ENCODE peak calls at places on chromosomes 7 and 10, in seven cellular contexts. One of them, this sample, is unnamed.

GRCh38 chr7:100705341-100705752 is 574 bp upstream of the POP7 start:
- DNase-seq in Calu3: peak
- DNase-seq in endothelial cell: peak
- DNase-seq in IMR-90: peak
- DNase-seq in fibroblast of lung: peak
- DNase-seq in dorsolateral prefrontal cortex: peak
- DNase-seq in chondrocyte: no peak
- DNase-seq in this sample: peak

GRCh38 chr7:134476044-134476443 is 17.1 kb upstream of the AKR1B1 start:
- DNase-seq in dorsolateral prefrontal cortex: no peak
- DNase-seq in fibroblast of lung: no peak
- DNase-seq in IMR-90: no peak
- DNase-seq in chondrocyte: no peak
- DNase-seq in Calu3: no peak
- DNase-seq in endothelial cell: no peak
- DNase-seq in this sample: no peak

GRCh38 chr7:47758546-47758945 is 176.6 kb upstream of the TNS3 start:
- DNase-seq in dorsolateral prefrontal cortex: no peak
- DNase-seq in chondrocyte: no peak
- DNase-seq in fibroblast of lung: peak
- DNase-seq in Calu3: no peak
- DNase-seq in endothelial cell: no peak
- DNase-seq in IMR-90: peak
- DNase-seq in this sample: no peak

GRCh38 chr7:116535416-116535815 is 10.6 kb downstream of the CAV1 start:
- DNase-seq in dorsolateral prefrontal cortex: no peak
- DNase-seq in IMR-90: no peak
- DNase-seq in Calu3: no peak
- DNase-seq in chondrocyte: no peak
- DNase-seq in endothelial cell: no peak
- DNase-seq in fibroblast of lung: no peak
- DNase-seq in this sample: no peak

GRCh38 chr7:17086403-17086802 is 204.6 kb upstream of the AGR3 start:
- DNase-seq in fibroblast of lung: no peak
- DNase-seq in chondrocyte: no peak
- DNase-seq in dorsolateral prefrontal cortex: no peak
- DNase-seq in endothelial cell: no peak
- DNase-seq in Calu3: no peak
- DNase-seq in IMR-90: no peak
- DNase-seq in this sample: no peak

GRCh38 chr10:119775529-119775928 is 49.7 kb downstream of the INPP5F start:
- DNase-seq in fibroblast of lung: no peak
- DNase-seq in IMR-90: peak
- DNase-seq in dorsolateral prefrontal cortex: no peak
- DNase-seq in chondrocyte: no peak
- DNase-seq in Calu3: no peak
- DNase-seq in endothelial cell: no peak
- DNase-seq in this sample: no peak

GRCh38 chr10:58282615-58283014 is 13.7 kb downstream of the CISD1 start:
- DNase-seq in endothelial cell: no peak
- DNase-seq in IMR-90: no peak
- DNase-seq in dorsolateral prefrontal cortex: no peak
- DNase-seq in Calu3: no peak
- DNase-seq in chondrocyte: no peak
- DNase-seq in fibroblast of lung: no peak
- DNase-seq in this sample: no peak

GRCh38 chr7:79453558-79454324 is at the start of gene MAGI2:
- DNase-seq in Calu3: peak
- DNase-seq in chondrocyte: peak
- DNase-seq in endothelial cell: peak
- DNase-seq in fibroblast of lung: peak
- DNase-seq in IMR-90: peak
- DNase-seq in dorsolateral prefrontal cortex: peak
- DNase-seq in this sample: peak

GRCh38 chr7:67344481-67345193 is 348.0 kb downstream of the TYW1 start:
- DNase-seq in dorsolateral prefrontal cortex: no peak
- DNase-seq in chondrocyte: no peak
- DNase-seq in IMR-90: no peak
- DNase-seq in Calu3: no peak
- DNase-seq in fibroblast of lung: no peak
- DNase-seq in endothelial cell: no peak
- DNase-seq in this sample: no peak

GRCh38 chr10:114504769-114505579 is 100.7 kb upstream of the AFAP1L2 start:
- DNase-seq in Calu3: no peak
- DNase-seq in IMR-90: peak
- DNase-seq in chondrocyte: no peak
- DNase-seq in endothelial cell: no peak
- DNase-seq in fibroblast of lung: peak
- DNase-seq in dorsolateral prefrontal cortex: no peak
- DNase-seq in this sample: no peak

GRCh38 chr7:46754135-46754730 is 827.7 kb downstream of the TNS3 start:
- DNase-seq in dorsolateral prefrontal cortex: no peak
- DNase-seq in chondrocyte: no peak
- DNase-seq in endothelial cell: no peak
- DNase-seq in Calu3: no peak
- DNase-seq in fibroblast of lung: peak
- DNase-seq in IMR-90: peak
- DNase-seq in this sample: no peak

GRCh38 chr10:101011517-101012423 is 12.2 kb downstream of the LZTS2 start:
- DNase-seq in endothelial cell: peak
- DNase-seq in fibroblast of lung: no peak
- DNase-seq in Calu3: peak
- DNase-seq in chondrocyte: peak
- DNase-seq in IMR-90: peak
- DNase-seq in dorsolateral prefrontal cortex: no peak
- DNase-seq in this sample: no peak

DNA sequence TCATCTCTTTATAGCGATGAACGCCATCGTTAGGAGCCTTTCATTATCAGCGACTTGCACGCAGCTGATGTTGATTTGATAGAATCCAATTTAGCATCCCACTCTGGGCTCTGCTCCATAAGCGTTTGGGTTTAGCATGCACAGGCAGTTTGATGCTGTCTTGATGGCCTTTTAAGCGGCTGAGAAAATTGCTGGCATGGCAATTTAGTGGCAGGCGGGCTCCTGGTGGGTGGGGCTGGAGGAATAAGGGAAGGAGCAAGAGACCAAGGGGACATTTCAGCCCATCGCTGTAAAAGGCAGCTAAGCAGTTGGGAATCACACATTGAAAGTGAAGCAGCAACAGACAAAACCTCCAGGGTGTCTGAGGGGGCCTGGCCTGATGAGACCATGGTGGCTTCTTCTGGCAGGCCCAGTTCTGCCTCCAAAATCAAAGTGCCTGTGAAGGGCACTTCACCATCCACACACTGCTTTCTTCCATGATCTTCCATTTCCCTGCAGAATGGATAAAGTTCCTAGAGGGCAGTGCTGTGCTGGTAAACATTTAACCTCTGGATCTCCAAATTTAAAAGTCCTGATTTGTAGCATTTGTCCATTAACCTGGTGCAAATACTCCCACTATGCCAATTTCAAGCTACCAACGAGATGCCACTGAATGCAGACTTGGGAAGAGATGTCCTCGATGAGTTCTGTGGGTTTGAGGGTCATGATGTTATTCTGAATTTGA is 107.9 kb upstream of the PLXNA4 start:
- DNase-seq in Calu3: no peak
- DNase-seq in dorsolateral prefrontal cortex: no peak
- DNase-seq in chondrocyte: no peak
- DNase-seq in IMR-90: no peak
- DNase-seq in endothelial cell: no peak
- DNase-seq in fibroblast of lung: no peak
- DNase-seq in this sample: no peak
- TF ChIP-seq CTCF in Calu3: no peak
- TF ChIP-seq CTCF in dorsolateral prefrontal cortex: no peak
- TF ChIP-seq CTCF in chondrocyte: peak
- TF ChIP-seq CTCF in IMR-90: no peak
- TF ChIP-seq CTCF in endothelial cell: no peak
- TF ChIP-seq CTCF in fibroblast of lung: no peak
- TF ChIP-seq CTCF in this sample: no peak

GRCh38 chr10:76033457-76034196 is 602.2 kb downstream of the LRMDA start:
- DNase-seq in Calu3: peak
- DNase-seq in chondrocyte: no peak
- DNase-seq in endothelial cell: no peak
- DNase-seq in IMR-90: peak
- DNase-seq in fibroblast of lung: peak
- DNase-seq in dorsolateral prefrontal cortex: no peak
- DNase-seq in this sample: no peak
- TF ChIP-seq CTCF in Calu3: no peak
- TF ChIP-seq CTCF in chondrocyte: no peak
- TF ChIP-seq CTCF in endothelial cell: no peak
- TF ChIP-seq CTCF in IMR-90: no peak
- TF ChIP-seq CTCF in fibroblast of lung: peak
- TF ChIP-seq CTCF in dorsolateral prefrontal cortex: no peak
- TF ChIP-seq CTCF in this sample: no peak

DNA sequence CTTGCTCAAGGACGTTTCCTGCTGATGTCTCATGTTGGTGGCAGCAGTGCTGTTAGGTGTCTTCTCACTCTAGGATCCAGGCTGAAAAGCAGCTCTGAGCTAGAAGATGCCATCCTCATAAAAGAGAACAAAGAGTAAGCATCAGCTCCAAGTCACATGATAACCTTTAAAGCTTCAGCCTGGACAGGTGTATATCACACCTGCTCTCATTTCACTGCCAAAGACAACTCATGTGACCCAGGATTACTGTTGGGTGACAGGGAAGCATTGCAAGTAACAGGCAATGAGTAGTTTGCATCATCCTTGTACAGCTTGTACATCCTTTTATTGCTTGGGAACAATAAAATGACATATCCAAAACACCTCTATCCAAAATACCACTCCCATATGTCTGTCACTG is 423.4 kb upstream of the DPP6 start:
- DNase-seq in Calu3: no peak
- DNase-seq in endothelial cell: no peak
- DNase-seq in fibroblast of lung: no peak
- DNase-seq in dorsolateral prefrontal cortex: no peak
- DNase-seq in IMR-90: no peak
- DNase-seq in chondrocyte: no peak
- DNase-seq in this sample: no peak
- TF ChIP-seq CTCF in Calu3: no peak
- TF ChIP-seq CTCF in endothelial cell: no peak
- TF ChIP-seq CTCF in fibroblast of lung: no peak
- TF ChIP-seq CTCF in dorsolateral prefrontal cortex: no peak
- TF ChIP-seq CTCF in IMR-90: no peak
- TF ChIP-seq CTCF in chondrocyte: no peak
- TF ChIP-seq CTCF in this sample: no peak

GRCh38 chr10:60208676-60209269 is 180.9 kb downstream of the ANK3 start:
- DNase-seq in IMR-90: peak
- DNase-seq in chondrocyte: no peak
- DNase-seq in Calu3: peak
- DNase-seq in fibroblast of lung: peak
- DNase-seq in endothelial cell: no peak
- DNase-seq in dorsolateral prefrontal cortex: no peak
- DNase-seq in this sample: no peak
- TF ChIP-seq CTCF in IMR-90: peak
- TF ChIP-seq CTCF in chondrocyte: peak
- TF ChIP-seq CTCF in Calu3: peak
- TF ChIP-seq CTCF in fibroblast of lung: peak
- TF ChIP-seq CTCF in endothelial cell: peak
- TF ChIP-seq CTCF in dorsolateral prefrontal cortex: peak
- TF ChIP-seq CTCF in this sample: peak

GRCh38 chr10:75593690-75594556 is 162.5 kb downstream of the LRMDA start:
- DNase-seq in chondrocyte: no peak
- DNase-seq in IMR-90: no peak
- DNase-seq in fibroblast of lung: no peak
- DNase-seq in endothelial cell: peak
- DNase-seq in dorsolateral prefrontal cortex: no peak
- DNase-seq in Calu3: no peak
- DNase-seq in this sample: peak
- TF ChIP-seq CTCF in chondrocyte: peak
- TF ChIP-seq CTCF in IMR-90: no peak
- TF ChIP-seq CTCF in fibroblast of lung: no peak
- TF ChIP-seq CTCF in endothelial cell: peak
- TF ChIP-seq CTCF in dorsolateral prefrontal cortex: no peak
- TF ChIP-seq CTCF in Calu3: no peak
- TF ChIP-seq CTCF in this sample: peak

GRCh38 chr10:31320598-31321211 is 1.7 kb downstream of the ZEB1 start:
- DNase-seq in Calu3: peak
- DNase-seq in endothelial cell: peak
- DNase-seq in IMR-90: peak
- DNase-seq in chondrocyte: no peak
- DNase-seq in dorsolateral prefrontal cortex: peak
- DNase-seq in fibroblast of lung: peak
- DNase-seq in this sample: peak

GRCh38 chr10:31321396-31321941 is 2.5 kb downstream of the ZEB1 start:
- DNase-seq in IMR-90: peak
- DNase-seq in fibroblast of lung: peak
- DNase-seq in dorsolateral prefrontal cortex: no peak
- DNase-seq in chondrocyte: no peak
- DNase-seq in endothelial cell: no peak
- DNase-seq in Calu3: no peak
- DNase-seq in this sample: no peak

GRCh38 chr10:31320179-31320597 is 1.2 kb downstream of the ZEB1 start:
- DNase-seq in chondrocyte: no peak
- DNase-seq in IMR-90: no peak
- DNase-seq in fibroblast of lung: peak
- DNase-seq in dorsolateral prefrontal cortex: peak
- DNase-seq in endothelial cell: peak
- DNase-seq in Calu3: peak
- DNase-seq in this sample: peak

GRCh38 chr10:31319602-31320178 is 674 bp downstream of the ZEB1 start:
- DNase-seq in dorsolateral prefrontal cortex: no peak
- DNase-seq in fibroblast of lung: no peak
- DNase-seq in IMR-90: no peak
- DNase-seq in endothelial cell: peak
- DNase-seq in chondrocyte: no peak
- DNase-seq in Calu3: no peak
- DNase-seq in this sample: no peak

GRCh38 chr10:31322647-31323046 is 3.6 kb downstream of the ZEB1 start:
- DNase-seq in endothelial cell: no peak
- DNase-seq in chondrocyte: no peak
- DNase-seq in dorsolateral prefrontal cortex: no peak
- DNase-seq in IMR-90: peak
- DNase-seq in Calu3: no peak
- DNase-seq in fibroblast of lung: peak
- DNase-seq in this sample: no peak
- TF ChIP-seq CTCF in endothelial cell: no peak
- TF ChIP-seq CTCF in chondrocyte: peak
- TF ChIP-seq CTCF in dorsolateral prefrontal cortex: peak
- TF ChIP-seq CTCF in IMR-90: no peak
- TF ChIP-seq CTCF in Calu3: no peak
- TF ChIP-seq CTCF in fibroblast of lung: peak
- TF ChIP-seq CTCF in this sample: no peak

DNA sequence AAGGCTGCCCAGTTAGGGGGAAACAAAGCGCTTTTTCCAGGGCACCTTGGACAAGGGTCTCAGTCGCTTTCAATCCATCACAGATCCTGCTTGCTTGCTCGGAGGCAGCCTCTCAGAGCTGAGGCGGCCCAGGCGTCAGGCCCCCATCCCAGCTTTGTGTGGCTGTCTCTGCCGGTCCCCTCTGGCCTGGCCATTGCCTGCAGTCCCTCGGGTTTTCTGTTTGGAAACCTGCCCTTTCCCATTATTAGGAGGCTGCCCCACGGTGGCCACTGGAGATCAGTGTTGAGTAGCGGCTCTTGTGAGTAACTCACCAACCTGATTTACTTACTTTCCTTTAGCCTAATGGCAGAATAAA is 216.1 kb downstream of the GLRX3 start:
- DNase-seq in endothelial cell: no peak
- DNase-seq in Calu3: no peak
- DNase-seq in fibroblast of lung: no peak
- DNase-seq in dorsolateral prefrontal cortex: no peak
- DNase-seq in IMR-90: no peak
- DNase-seq in chondrocyte: peak
- DNase-seq in this sample: no peak
- TF ChIP-seq CTCF in endothelial cell: no peak
- TF ChIP-seq CTCF in Calu3: no peak
- TF ChIP-seq CTCF in fibroblast of lung: no peak
- TF ChIP-seq CTCF in dorsolateral prefrontal cortex: no peak
- TF ChIP-seq CTCF in IMR-90: no peak
- TF ChIP-seq CTCF in chondrocyte: no peak
- TF ChIP-seq CTCF in this sample: no peak